ENCODE peak calls at places on chromosomes 6 and 20, in four cellular contexts. D, A, X and G are unnamed samples.

GRCh38 chr6:166490671-166491500 is 95.6 kb downstream of the RAMACL start:
- DNase-seq in X (peak), A (peak), D (peak), G (peak)

GRCh38 chr6:134984821-134985220 is 34.9 kb upstream of the ALDH8A1 start:
- DNase-seq in D (peak), A (no peak), X (peak), G (peak)

GRCh38 chr6:33015798-33016197 is 6.4 kb upstream of the HLA-DOA start:
- DNase-seq in X (no peak), A (no peak), D (no peak), G (no peak)

GRCh38 chr20:48718914-48719578 is 108.8 kb downstream of the PREX1 start:
- DNase-seq in X (no peak), D (no peak), A (no peak), G (no peak)

GRCh38 chr6:26251354-26252081 is 113.5 kb upstream of the BTN3A2 start:
- DNase-seq in X (peak), A (peak), D (peak), G (peak)

GRCh38 chr6:17842014-17842776 is 135.5 kb upstream of the NUP153 start:
- DNase-seq in X (no peak), D (no peak), A (no peak), G (no peak)

GRCh38 chr6:128713461-128713860 is 169.5 kb upstream of the LAMA2 start:
- DNase-seq in X (peak), D (no peak), A (no peak), G (peak)

GRCh38 chr6:104828478-104828877 is 31.2 kb downstream of the HACE1 start:
- DNase-seq in D (no peak), X (no peak), A (no peak), G (no peak)

GRCh38 chr6:144285798-144286502 is 815 bp downstream of the UTRN start:
- DNase-seq in A (peak), D (peak), X (peak), G (peak)

GRCh38 chr20:20780127-20780822 is 67.8 kb upstream of the RALGAPA2 start:
- DNase-seq in D (peak), A (no peak), X (peak), G (peak)

GRCh38 chr20:32456869-32457421 is 98.8 kb downstream of the ASXL1 start:
- DNase-seq in X (peak), A (no peak), D (no peak), G (peak)

GRCh38 chr6:109292420-109292819 is 89.8 kb downstream of the CD164 start:
- DNase-seq in X (no peak), D (no peak), A (no peak), G (no peak)

GRCh38 chr6:101761124-101761601 is 367.7 kb downstream of the GRIK2 start:
- DNase-seq in A (peak), X (peak), D (peak), G (peak)

GRCh38 chr6:52509281-52510212 is 67.3 kb downstream of the TRAM2 start:
- DNase-seq in D (no peak), A (peak), X (no peak), G (no peak)

GRCh38 chr6:143176090-143177021 is 115.7 kb downstream of the AIG1 start:
- DNase-seq in D (peak), A (peak), X (peak), G (peak)

GRCh38 chr6:156821707-156822106 is 44.5 kb downstream of the ARID1B start:
- DNase-seq in D (no peak), A (no peak), X (no peak), G (no peak)

GRCh38 chr6:166097914-166098522 is 69.6 kb downstream of the TBXT start:
- DNase-seq in X (peak), D (peak), A (peak), G (peak)

GRCh38 chr6:111950661-111951426 is 77.6 kb upstream of the FYN start:
- DNase-seq in X (peak), A (no peak), D (no peak), G (peak)

GRCh38 chr6:6994796-6995195 is 113.0 kb upstream of the RREB1 start:
- DNase-seq in X (no peak), D (no peak), A (no peak), G (no peak)

GRCh38 chr20:32337937-32338661 is 20.0 kb upstream of the ASXL1 start:
- DNase-seq in X (no peak), A (no peak), D (no peak), G (no peak)

GRCh38 chr6:148746363-148747144 is at the start of gene UST:
- DNase-seq in A (peak), X (peak), D (peak), G (peak)

GRCh38 chr20:52049001-52049731 is 142.4 kb downstream of the ZFP64 start:
- DNase-seq in D (no peak), X (peak), A (peak), G (peak)

GRCh38 chr6:115712562-115712961 is 348.1 kb downstream of the FRK start:
- DNase-seq in A (no peak), X (no peak), D (no peak), G (no peak)

GRCh38 chr6:167934426-167934864 is 63.0 kb upstream of the KIF25 start:
- DNase-seq in X (peak), D (no peak), A (no peak), G (no peak)

GRCh38 chr6:53189554-53189953 is 40.9 kb upstream of the GCM1 start:
- DNase-seq in D (peak), A (peak), X (peak), G (peak)

GRCh38 chr6:25608562-25609174 is 43.3 kb upstream of the SCGN start:
- DNase-seq in X (no peak), A (no peak), D (no peak), G (no peak)

GRCh38 chr6:37612475-37612874 is 85.2 kb downstream of the MDGA1 start:
- DNase-seq in A (no peak), D (peak), X (peak), G (peak)

GRCh38 chr6:130326496-130326895 is 39.3 kb upstream of the TMEM200A start:
- DNase-seq in X (no peak), A (no peak), D (no peak), G (no peak)

GRCh38 chr6:127120787-127121636 is 2.5 kb downstream of the RSPO3 start:
- DNase-seq in A (peak), D (peak), X (peak), G (peak)

DNA sequence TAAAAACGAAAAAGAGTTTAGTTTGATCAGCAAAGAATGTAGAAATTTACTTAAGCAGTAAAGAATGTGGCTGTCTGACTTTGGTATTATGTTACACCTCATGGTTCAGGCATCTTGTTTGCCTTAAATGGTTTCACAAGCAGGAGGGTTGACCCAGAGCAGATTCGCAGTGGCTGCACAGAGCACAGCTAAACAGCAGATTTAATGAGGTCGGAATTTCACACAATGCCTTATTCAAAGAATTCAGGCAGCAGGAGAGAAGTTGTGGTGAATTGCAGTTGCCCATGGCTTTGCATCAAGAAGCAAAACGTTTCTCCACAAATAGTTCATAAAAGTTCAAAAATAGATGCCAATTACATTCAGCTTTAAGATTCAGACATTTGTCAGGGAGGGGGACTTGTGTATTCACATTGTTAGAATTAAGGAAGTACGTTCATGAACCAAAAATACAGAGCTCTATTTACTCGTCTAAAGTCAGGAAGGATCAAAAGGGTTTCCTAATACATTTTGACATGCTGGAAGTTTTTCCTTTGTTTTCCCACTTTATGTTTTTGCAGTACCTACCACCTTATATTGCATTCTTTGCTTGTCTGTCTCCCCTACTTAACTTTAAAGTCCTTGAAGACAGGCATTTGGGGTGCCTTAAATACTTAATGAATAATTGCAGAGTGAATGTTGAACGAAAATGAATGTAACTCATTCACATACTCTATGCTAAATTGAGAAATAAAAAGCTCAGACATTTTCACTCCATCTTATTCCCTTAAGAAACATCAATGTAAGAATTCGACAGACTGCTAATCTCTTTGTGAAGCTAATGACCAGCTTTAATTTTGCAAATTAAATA is 1163.6 kb upstream of the CITED2 start:
- DNase-seq in A (peak), X (peak), D (peak), G (peak)
- TF ChIP-seq CTCF in A (no peak), X (no peak), D (no peak), G (no peak)

DNA sequence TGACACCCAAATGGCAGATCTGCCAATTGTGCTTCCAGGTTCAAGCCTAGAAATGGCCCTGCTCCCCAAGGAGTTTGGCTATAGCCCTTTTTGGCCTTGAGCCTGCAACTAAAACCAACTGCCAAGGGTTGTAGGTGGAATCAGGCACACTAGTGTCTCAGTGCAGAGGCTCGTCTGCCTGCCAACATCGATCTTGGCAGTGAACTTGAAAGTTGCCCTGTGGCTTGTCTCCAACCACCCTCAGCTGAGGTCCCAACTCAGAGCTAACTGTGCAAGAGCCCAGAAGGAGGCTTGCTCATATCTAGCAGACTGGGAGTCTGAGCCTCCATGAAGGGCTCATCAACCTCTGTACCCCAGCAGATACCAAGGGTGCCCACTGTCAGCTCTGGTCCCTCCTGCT is 92.7 kb upstream of the GLP1R start:
- DNase-seq in X (no peak), A (no peak), D (no peak), G (no peak)
- TF ChIP-seq CTCF in X (no peak), A (no peak), D (no peak), G (no peak)

DNA sequence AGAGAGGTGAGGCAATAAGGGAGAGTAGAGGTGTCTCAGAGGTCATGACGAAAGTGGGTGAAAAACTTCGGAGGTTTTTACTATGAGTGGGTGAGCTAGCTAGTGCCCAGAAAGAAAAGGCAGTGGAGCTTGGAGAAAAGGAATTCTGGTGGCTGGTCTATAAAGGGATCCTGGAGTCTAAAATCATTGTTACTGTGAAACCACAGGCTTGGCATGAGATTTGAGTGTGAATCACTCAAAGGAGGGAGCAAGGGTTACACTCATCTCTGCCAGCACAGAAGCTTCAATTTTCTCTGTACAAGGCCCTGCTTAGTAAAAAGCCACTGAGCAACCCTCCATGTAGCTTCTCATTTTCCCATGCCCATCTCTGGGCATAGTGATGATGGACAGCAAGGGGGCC is 47.5 kb downstream of the CD83 start:
- DNase-seq in A (peak), D (peak), X (peak), G (peak)
- TF ChIP-seq CTCF in A (no peak), D (no peak), X (no peak), G (no peak)

DNA sequence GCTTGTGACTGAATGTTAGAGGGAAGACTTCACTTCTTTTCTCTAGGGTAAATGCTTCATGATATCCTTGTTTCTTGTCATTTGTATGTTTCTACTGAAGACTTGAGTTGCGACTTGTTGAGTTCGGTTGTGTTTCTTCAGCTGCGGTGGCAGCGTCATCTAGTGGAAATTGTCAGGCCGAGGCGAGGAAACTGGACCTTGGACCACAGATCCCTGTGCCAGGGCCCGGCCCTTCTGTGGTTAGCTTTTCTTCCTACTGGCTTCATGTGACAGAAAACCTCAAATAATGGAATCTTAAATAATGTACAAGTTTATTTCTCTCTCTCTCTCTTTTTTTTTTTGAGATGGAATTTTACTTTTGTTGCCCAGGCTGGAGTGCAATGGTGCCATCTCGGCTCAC is 12.4 kb downstream of the MTHFD1L start:
- DNase-seq in X (no peak), A (no peak), D (no peak), G (no peak)
- TF ChIP-seq CTCF in X (no peak), A (no peak), D (no peak), G (no peak)

GRCh38 chr6:131960371-131961133 is 9.4 kb upstream of the CCN2 start:
- DNase-seq in X (peak), D (no peak), A (no peak), G (peak)
- TF ChIP-seq CTCF in X (peak), D (no peak), A (peak), G (peak)

GRCh38 chr6:150006961-150007464 is 18.3 kb downstream of the RAET1L start:
- DNase-seq in X (peak), D (peak), A (no peak), G (peak)
- TF ChIP-seq CTCF in X (peak), D (peak), A (peak), G (peak)